ENCODE peak calls at places on chromosomes 1 and 21, in five cellular contexts. M, Y, A, G and Z are unnamed samples. For H3K4me1 and H3K27me3, the result is how much of the 10 kb centered on the place peaks cover.

GRCh38 chr1:10626781-10627410 is 152.1 kb downstream of the PEX14 start:
- DNase-seq in M (no peak), Y (peak), A (no peak), G (no peak), Z (no peak)

GRCh38 chr1:2483026-2483425 is 6.9 kb downstream of the PLCH2 start:
- DNase-seq in M (no peak), Y (no peak), A (no peak), G (no peak), Z (no peak)

GRCh38 chr1:21149430-21149861 is 27.3 kb downstream of the EIF4G3 start:
- DNase-seq in M (peak), Y (no peak), A (peak), G (no peak), Z (no peak)

GRCh38 chr1:71623888-71624287 is 543.1 kb upstream of the ZRANB2 start:
- DNase-seq in M (no peak), Y (no peak), A (no peak), G (no peak), Z (no peak)

GRCh38 chr1:111864862-111865261 is 109.2 kb downstream of the DDX20 start:
- DNase-seq in M (no peak), Y (no peak), A (no peak), G (no peak), Z (no peak)

GRCh38 chr1:204410764-204411450 is 710 bp downstream of the PPP1R15B start:
- DNase-seq in M (peak), Y (peak), A (no peak), G (peak), Z (peak)

GRCh38 chr1:168689726-168690602 is 39.0 kb downstream of the DPT start:
- DNase-seq in M (peak), Y (no peak), A (no peak), G (no peak), Z (no peak)

GRCh38 chr1:77538956-77539509 is 143.4 kb downstream of the ZZZ3 start:
- DNase-seq in M (no peak), Y (no peak), A (peak), G (peak), Z (no peak)

GRCh38 chr21:42056468-42056867 is 14.6 kb upstream of the UMODL1 start:
- DNase-seq in M (no peak), Y (no peak), A (no peak), G (no peak), Z (no peak)

GRCh38 chr21:38505654-38506523 is 7.6 kb upstream of the ERG start:
- DNase-seq in M (peak), Y (no peak), A (no peak), G (peak), Z (peak)

GRCh38 chr1:204106825-204107224 is 33.9 kb downstream of the SOX13 start:
- DNase-seq in M (no peak), Y (no peak), A (no peak), G (no peak), Z (no peak)

GRCh38 chr1:15952317-15953258 is 23.3 kb downstream of the ZBTB17 start:
- DNase-seq in M (no peak), Y (no peak), A (peak), G (no peak), Z (no peak)

GRCh38 chr1:7771673-7772299 is 690 bp downstream of the VAMP3 start:
- DNase-seq in M (no peak), Y (no peak), A (no peak), G (no peak), Z (no peak)

GRCh38 chr1:224223819-224224714 is 41.0 kb downstream of the DEGS1 start:
- DNase-seq in M (no peak), Y (no peak), A (peak), G (no peak), Z (no peak)

GRCh38 chr1:7671676-7672075 is 99.4 kb upstream of the VAMP3 start:
- DNase-seq in M (no peak), Y (no peak), A (no peak), G (no peak), Z (no peak)

GRCh38 chr1:111789666-111790316 is 34.1 kb downstream of the DDX20 start:
- DNase-seq in M (no peak), Y (no peak), A (no peak), G (no peak), Z (no peak)

GRCh38 chr1:89460348-89460747 is 64.3 kb upstream of the LRRC8B start:
- DNase-seq in M (no peak), Y (no peak), A (no peak), G (no peak), Z (no peak)

GRCh38 chr1:38476111-38476783 is 383.3 kb downstream of the RRAGC start:
- DNase-seq in M (no peak), Y (no peak), A (no peak), G (no peak), Z (peak)

DNA sequence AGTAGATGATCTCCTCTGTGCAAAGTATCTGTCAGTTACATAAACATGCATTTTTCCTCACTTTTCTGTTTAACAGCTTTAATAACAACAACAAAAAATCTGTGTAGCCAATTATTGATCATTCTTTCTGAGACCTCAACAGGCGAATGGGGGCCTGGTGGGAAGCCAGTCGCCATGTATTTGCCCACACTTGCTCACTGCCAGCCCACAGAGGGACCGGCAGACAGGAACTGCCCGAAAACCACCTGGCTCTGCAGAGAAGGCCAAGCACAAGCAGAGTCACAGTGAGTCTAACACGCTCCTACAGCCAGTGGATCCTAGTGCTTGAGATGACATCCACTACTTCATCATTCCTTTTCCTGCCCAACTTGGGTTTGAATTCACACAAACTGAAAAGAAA is 56.1 kb downstream of the NPHP4 start:
- DNase-seq in M (no peak), Y (no peak), A (no peak), G (no peak), Z (peak)
- H3K4me1 ChIP-seq in M (under half), Y (under half), A (under half), G (under half), Z (under half)

DNA sequence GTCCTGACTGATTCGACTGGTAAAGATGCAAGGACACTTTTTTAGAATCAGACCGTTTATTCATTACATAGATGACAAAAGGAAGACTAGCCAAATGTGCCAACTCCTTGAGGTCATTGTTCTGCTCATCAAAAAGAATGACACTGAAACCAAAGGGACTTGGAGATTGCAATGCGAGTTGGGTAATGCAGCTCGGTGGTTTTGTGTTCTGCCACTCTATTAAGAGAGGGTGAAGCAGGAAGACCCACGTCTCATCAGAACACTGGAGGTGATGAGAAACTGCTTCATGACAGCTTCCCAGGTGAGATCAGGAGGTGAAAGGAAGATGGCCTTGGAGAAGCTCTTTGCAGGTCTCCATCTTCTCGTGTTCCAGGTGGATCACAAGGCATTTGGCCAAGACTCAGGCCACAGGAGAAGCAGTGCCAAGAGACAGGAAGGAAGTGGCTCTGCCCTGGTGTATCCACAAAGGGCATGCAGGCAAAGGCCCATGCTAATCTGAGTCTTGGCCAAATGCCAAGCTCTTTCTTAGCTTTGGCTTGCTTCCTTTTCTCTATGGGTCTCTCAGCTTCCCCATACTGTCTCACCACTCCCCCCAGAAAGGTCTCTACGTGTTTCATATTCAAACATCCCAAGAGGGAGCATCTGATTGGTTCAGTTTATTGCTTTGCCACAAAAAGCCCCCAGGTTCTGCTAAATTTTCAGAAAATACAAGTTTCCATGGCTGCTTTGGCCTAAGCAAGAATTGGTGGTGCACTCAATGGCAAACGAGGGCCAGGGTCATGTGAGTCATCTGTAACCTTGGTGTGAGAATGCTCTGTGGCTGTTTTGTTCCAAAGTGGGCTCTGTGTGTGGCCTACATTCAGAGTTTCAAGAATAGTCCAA is 5.7 kb upstream of the CCT8 start:
- DNase-seq in M (peak), Y (no peak), A (no peak), G (no peak), Z (no peak)
- H3K27ac ChIP-seq in M (no peak), Y (no peak), A (no peak), G (no peak), Z (peak)

DNA sequence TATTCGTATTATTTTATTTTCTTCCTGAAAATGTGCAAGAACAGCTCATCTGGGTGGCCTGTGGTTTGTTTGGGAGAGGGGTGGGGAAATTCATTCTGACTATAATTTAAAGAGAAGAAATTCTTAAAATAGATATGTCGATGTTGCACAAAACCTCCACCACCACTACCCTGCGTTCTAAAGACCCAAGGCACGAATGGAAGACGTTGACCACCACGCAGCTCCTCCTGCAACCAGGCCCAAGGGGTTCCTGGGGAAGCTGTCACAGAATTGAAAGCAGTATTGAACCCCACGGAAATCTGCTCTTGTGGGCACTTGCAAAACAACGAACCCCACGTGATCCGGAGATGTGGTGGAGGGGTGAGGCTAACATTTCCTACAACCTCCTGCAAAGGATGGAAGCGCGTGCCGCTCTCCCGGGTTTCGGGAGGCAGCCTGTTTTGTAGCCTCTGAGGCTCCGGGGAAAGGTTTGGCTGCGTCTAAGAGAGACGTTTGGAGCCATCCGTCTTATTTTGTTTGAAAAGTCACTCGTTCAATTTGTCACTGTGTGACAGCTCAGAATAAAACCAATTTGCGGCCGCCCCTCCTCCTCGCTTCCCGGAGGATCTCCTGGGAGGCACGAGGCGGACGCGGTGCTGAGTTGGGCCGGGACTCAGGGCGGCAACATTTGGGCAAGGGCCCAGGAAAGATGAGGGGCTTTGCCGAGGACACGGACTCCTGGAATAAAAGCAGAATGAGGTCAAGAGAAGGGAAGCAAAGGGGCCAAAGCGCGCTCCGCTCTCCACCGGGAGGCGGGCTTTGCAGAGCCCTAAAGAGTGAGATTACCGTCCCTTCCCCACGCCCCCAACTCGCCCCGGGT is 791 bp upstream of the HLX start:
- DNase-seq in M (peak), Y (no peak), A (no peak), G (no peak), Z (no peak)
- H3K27me3 ChIP-seq in M (under half), Y (under half), A (under half), G (under half), Z (under half)

DNA sequence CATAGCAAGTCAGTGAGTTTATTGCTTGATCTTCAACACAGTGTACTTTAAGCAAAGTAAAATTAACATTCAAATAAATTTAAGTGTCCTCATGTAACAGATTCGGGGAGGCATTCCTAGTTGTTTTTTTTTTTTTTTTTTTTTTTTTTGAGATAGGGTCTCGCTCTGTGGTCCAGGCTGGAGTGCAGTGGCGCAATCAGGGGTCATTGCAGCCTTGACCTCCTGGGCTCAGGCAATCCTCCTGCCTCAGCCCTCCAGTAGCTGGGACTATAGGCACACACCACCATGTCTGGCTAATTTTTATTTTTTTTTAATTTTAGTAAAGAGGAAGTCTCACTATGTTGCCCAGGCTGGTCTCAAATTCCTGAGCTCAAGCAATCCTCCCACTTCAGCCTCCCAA is 22.8 kb downstream of the OSBPL9 start:
- DNase-seq in M (no peak), Y (no peak), A (no peak), G (no peak), Z (no peak)
- H3K4me1 ChIP-seq in M (under half), Y (under half), A (half or more), G (under half), Z (under half)